ENCODE peak calls at places on chromosomes 12 and 14, in eight cellular contexts. O is mucosa of gallbladder; G is sciatic nerve; A is GM12892; V is lower leg skin; J is NCI-H1694; L is T-helper 9 cell; W is stimulated activated CD8-positive, alpha-beta memory T cell treated with anti-CD3 and anti-CD28 coated beads, Interleukin-7, amount 100 ng/mL, for 24 hours. Y is an unnamed sample.

GRCh38 chr14:39488600-39488999 is 56.4 kb upstream of the FBXO33 start:
- DNase-seq in J (no peak), A (no peak), L (no peak), G (no peak), V (no peak), W (no peak), O (no peak), Y (no peak)

GRCh38 chr14:95915326-95915725 is 38.7 kb downstream of the TUNAR start:
- DNase-seq in A (no peak), O (no peak), W (no peak), J (no peak), G (no peak), V (no peak), L (no peak), Y (no peak)

GRCh38 chr12:127416796-127417195 is 850.2 kb upstream of the TMEM132C start:
- DNase-seq in O (no peak), G (no peak), W (no peak), J (no peak), A (no peak), L (no peak), V (no peak), Y (no peak)

GRCh38 chr12:57838594-57839302 is 7.8 kb downstream of the CTDSP2 start:
- DNase-seq in J (no peak), O (no peak), L (no peak), A (no peak), V (no peak), W (no peak), G (no peak), Y (no peak)

GRCh38 chr12:112234303-112234702 is 108.9 kb downstream of the TRAFD1 start:
- DNase-seq in O (no peak), G (no peak), W (no peak), J (no peak), A (no peak), L (no peak), V (no peak), Y (no peak)

GRCh38 chr14:49686425-49686824 is 1.6 kb downstream of the POLE2 start:
- DNase-seq in J (no peak), L (no peak), A (no peak), G (no peak), O (no peak), V (no peak), W (no peak), Y (no peak)

GRCh38 chr12:24821691-24822090 is 127.2 kb downstream of the BCAT1 start:
- DNase-seq in G (no peak), L (no peak), J (no peak), A (no peak), V (no peak), O (no peak), W (no peak), Y (no peak)

GRCh38 chr14:90556050-90556477 is 159.2 kb downstream of the CALM1 start:
- DNase-seq in L (no peak), J (no peak), O (peak), V (no peak), G (no peak), A (no peak), W (no peak), Y (peak)

GRCh38 chr12:71599213-71599612 is 64.4 kb downstream of the ZFC3H1 start:
- DNase-seq in J (no peak), A (no peak), W (no peak), G (no peak), O (no peak), V (no peak), L (no peak), Y (no peak)

GRCh38 chr12:83389237-83389996 is 702.7 kb downstream of the TMTC2 start:
- DNase-seq in G (no peak), J (no peak), V (no peak), L (no peak), O (peak), A (no peak), W (no peak), Y (peak)

GRCh38 chr14:77902806-77903205 is 102.9 kb downstream of the ADCK1 start:
- DNase-seq in L (no peak), W (no peak), O (no peak), V (no peak), J (no peak), A (no peak), G (no peak), Y (no peak)

GRCh38 chr14:49893309-49894213 is 679 bp downstream of the ARF6 start:
- DNase-seq in W (peak), O (peak), J (no peak), G (peak), A (peak), V (peak), L (peak), Y (peak)

GRCh38 chr12:95218164-95218851 is 701 bp downstream of the VEZT start:
- DNase-seq in V (peak), W (no peak), J (peak), G (no peak), A (no peak), L (peak), O (no peak), Y (no peak)

GRCh38 chr14:23345987-23346692 is 6.5 kb downstream of the SLC22A17 start:
- DNase-seq in W (no peak), A (no peak), V (no peak), J (no peak), O (no peak), G (no peak), L (no peak), Y (no peak)

GRCh38 chr12:53098354-53098981 is 1.0 kb downstream of the IGFBP6 start:
- DNase-seq in V (no peak), L (no peak), W (no peak), A (no peak), G (peak), O (no peak), J (no peak), Y (no peak)

GRCh38 chr12:70603044-70603443 is 34.2 kb downstream of the PTPRB start:
- DNase-seq in G (no peak), O (no peak), A (no peak), J (no peak), V (no peak), L (no peak), W (no peak), Y (no peak)

GRCh38 chr12:48586361-48586760 is 16.5 kb upstream of the LALBA start:
- DNase-seq in A (no peak), G (no peak), L (no peak), O (no peak), W (no peak), J (no peak), V (no peak), Y (no peak)

GRCh38 chr12:131190965-131191364 is 237.3 kb downstream of the ADGRD1 start:
- DNase-seq in O (no peak), J (no peak), V (no peak), A (no peak), L (no peak), W (no peak), G (no peak), Y (no peak)

GRCh38 chr12:78865297-78865955 is 852 bp downstream of the SYT1 start:
- DNase-seq in O (no peak), J (peak), W (no peak), A (no peak), L (no peak), V (no peak), G (no peak), Y (no peak)

GRCh38 chr12:128995619-128996018 is 142.3 kb downstream of the GLT1D1 start:
- DNase-seq in J (no peak), A (no peak), W (no peak), O (no peak), V (no peak), G (no peak), L (no peak), Y (no peak)

GRCh38 chr14:71448431-71449315 is 483.6 kb upstream of the RGS6 start:
- DNase-seq in O (no peak), G (no peak), J (no peak), L (no peak), V (no peak), A (no peak), W (no peak), Y (no peak)

GRCh38 chr12:71799105-71799504 is 40.5 kb upstream of the TBC1D15 start:
- DNase-seq in A (no peak), J (no peak), L (no peak), O (no peak), V (no peak), W (no peak), G (no peak), Y (no peak)

Y was measured in dorsolateral prefrontal cortex.